ENCODE peak calls at places on chromosomes 13 and 19, in seven cellular contexts. W is tibial artery, G is neural crest cell, O is colonic mucosa, R is spleen, A is sigmoid colon, Y is GM20000. Z is an unnamed sample.

GRCh38 chr13:72295173-72295572 is 428.2 kb upstream of the DACH1 start:
- DNase-seq in A (no peak), R (no peak), W (no peak), O (no peak), G (no peak), Y (no peak), Z (no peak)

GRCh38 chr13:20566424-20566916 is 487 bp upstream of the IFT88 start:
- DNase-seq in O (peak), G (no peak), R (peak), A (peak), W (peak), Y (no peak), Z (peak)

GRCh38 chr13:94327318-94327717 is 152.2 kb downstream of the DCT start:
- DNase-seq in R (no peak), W (no peak), O (no peak), G (no peak), Y (peak), A (no peak), Z (no peak)

GRCh38 chr19:4534836-4535658 is at the start of gene PLIN5:
- DNase-seq in G (peak), W (peak), A (peak), Y (peak), R (peak), O (peak), Z (peak)

GRCh38 chr19:36418287-36419001 is at the start of gene ZFP82:
- DNase-seq in R (peak), W (peak), G (peak), A (peak), Y (peak), O (peak), Z (peak)

GRCh38 chr19:13207237-13208130 is 57.3 kb downstream of the IER2 start:
- DNase-seq in R (peak), Y (peak), G (peak), O (no peak), A (peak), W (no peak), Z (no peak)

GRCh38 chr19:12788682-12789097 is 2.6 kb upstream of the JUNB start:
- DNase-seq in R (peak), O (peak), G (no peak), Y (peak), W (peak), A (peak), Z (peak)

GRCh38 chr13:110524484-110525254 is 36.9 kb downstream of the RAB20 start:
- DNase-seq in O (peak), Y (no peak), G (no peak), W (no peak), R (no peak), A (peak), Z (no peak)

GRCh38 chr13:30757026-30757425 is 21.7 kb downstream of the ALOX5AP start:
- DNase-seq in O (no peak), W (no peak), A (no peak), G (no peak), R (no peak), Y (no peak), Z (no peak)

GRCh38 chr13:114004416-114005205 is 30.7 kb upstream of the C13orf46 start:
- DNase-seq in W (peak), Y (no peak), R (peak), O (no peak), G (no peak), A (peak), Z (peak)

GRCh38 chr13:51044023-51044665 is 66.9 kb downstream of the C13orf42 start:
- DNase-seq in A (no peak), R (no peak), G (no peak), Y (no peak), W (no peak), O (no peak), Z (no peak)

GRCh38 chr13:81051873-81052272 is 710.9 kb upstream of the SPRY2 start:
- DNase-seq in R (no peak), Y (no peak), A (no peak), O (no peak), G (no peak), W (no peak), Z (no peak)

GRCh38 chr13:102197193-102197592 is 204.7 kb downstream of the FGF14 start:
- DNase-seq in Y (no peak), A (no peak), G (no peak), R (no peak), W (no peak), O (no peak), Z (no peak)
- TF ChIP-seq CTCF in Y (no peak), A (no peak), G (no peak), R (no peak), W (no peak), O (no peak), Z (no peak)

GRCh38 chr19:37779139-37780035 is at the start of gene ZNF573:
- DNase-seq in G (peak), R (peak), W (peak), A (peak), O (peak), Y (peak), Z (peak)
- TF ChIP-seq CTCF in G (no peak), R (peak), W (peak), A (peak), O (no peak), Y (no peak), Z (no peak)

GRCh38 chr19:16185925-16186234 is 670 bp downstream of the FAM32A start:
- DNase-seq in R (no peak), G (no peak), W (no peak), O (no peak), Y (no peak), A (no peak), Z (no peak)
- TF ChIP-seq CTCF in R (peak), G (no peak), W (peak), O (no peak), Y (no peak), A (no peak), Z (peak)

GRCh38 chr13:42816538-42816937 is 35.2 kb downstream of the FAM216B start:
- DNase-seq in G (no peak), R (no peak), O (no peak), W (no peak), Y (no peak), A (no peak), Z (no peak)

GRCh38 chr13:42815686-42816085 is 34.3 kb downstream of the FAM216B start:
- DNase-seq in A (no peak), R (no peak), O (no peak), Y (no peak), W (no peak), G (no peak), Z (no peak)

GRCh38 chr13:42808572-42808971 is 27.2 kb downstream of the FAM216B start:
- DNase-seq in A (no peak), G (no peak), W (no peak), R (no peak), Y (no peak), O (no peak), Z (no peak)

GRCh38 chr13:42814868-42815267 is 33.5 kb downstream of the FAM216B start:
- DNase-seq in W (no peak), A (no peak), O (no peak), R (no peak), G (no peak), Y (no peak), Z (no peak)

DNA sequence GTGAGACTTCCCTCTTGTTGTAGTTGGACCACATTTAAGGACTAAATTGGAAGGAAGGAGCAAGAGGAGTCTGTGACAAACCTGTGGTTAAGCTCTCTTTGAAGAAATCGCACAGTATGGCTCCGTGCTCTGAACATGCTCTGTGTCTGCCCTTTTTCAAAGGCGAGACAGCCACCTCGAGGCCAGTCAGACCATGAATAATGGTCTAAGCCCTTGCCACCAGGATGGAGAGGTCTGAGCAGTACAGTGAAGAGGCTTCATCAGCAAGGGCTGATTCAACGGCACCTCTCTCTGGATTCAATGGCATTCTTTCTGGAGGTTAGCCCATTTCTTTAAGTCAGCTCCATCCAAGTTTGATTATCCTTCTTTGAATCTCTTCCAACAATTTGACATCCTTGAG is 30.9 kb downstream of the FAM216B start:
- DNase-seq in O (no peak), Y (no peak), R (no peak), W (no peak), G (no peak), A (no peak), Z (no peak)
- TF ChIP-seq CTCF in O (no peak), Y (no peak), R (no peak), W (no peak), G (no peak), A (no peak), Z (no peak)

GRCh38 chr19:44961821-44962220 is 6.6 kb downstream of the CLPTM1 start:
- DNase-seq in A (no peak), W (no peak), R (no peak), O (no peak), G (no peak), Y (no peak), Z (no peak)

GRCh38 chr19:44955500-44956439 is 590 bp downstream of the CLPTM1 start:
- DNase-seq in R (no peak), Y (no peak), A (no peak), O (no peak), W (no peak), G (no peak), Z (no peak)

GRCh38 chr19:44960906-44961734 is 5.9 kb downstream of the CLPTM1 start:
- DNase-seq in A (no peak), R (no peak), G (no peak), W (no peak), Y (no peak), O (no peak), Z (no peak)

GRCh38 chr19:44958090-44958489 is 2.9 kb downstream of the CLPTM1 start:
- DNase-seq in Y (no peak), R (no peak), W (no peak), A (no peak), G (no peak), O (no peak), Z (no peak)

DNA sequence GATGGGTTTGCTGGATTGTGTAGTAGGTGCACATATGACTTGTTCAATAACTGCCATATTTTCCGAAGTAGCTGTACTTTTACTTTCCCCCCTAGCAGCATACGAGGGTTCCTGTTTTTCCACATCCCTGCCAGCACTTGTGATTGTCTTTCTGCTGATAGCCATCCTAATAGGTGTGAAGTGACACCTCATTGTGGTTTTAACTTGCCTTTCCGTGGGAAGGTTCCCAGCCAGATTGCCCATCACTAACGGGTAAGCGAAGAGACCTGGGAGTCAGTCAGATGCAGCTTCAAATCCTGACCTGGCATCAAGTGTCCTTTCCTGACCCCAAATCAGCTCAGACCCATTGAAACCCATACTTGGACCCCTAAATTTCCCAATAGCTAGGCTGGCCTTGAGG is 4.5 kb downstream of the CLPTM1 start:
- DNase-seq in G (no peak), O (no peak), R (no peak), A (no peak), Y (no peak), W (no peak), Z (no peak)
- TF ChIP-seq CTCF in G (no peak), O (no peak), R (no peak), A (no peak), Y (no peak), W (no peak), Z (no peak)

GRCh38 chr13:84760956-84761355 is 878.7 kb upstream of the SLITRK1 start:
- DNase-seq in R (no peak), G (no peak), W (no peak), A (no peak), O (no peak), Y (no peak), Z (no peak)
- TF ChIP-seq CTCF in R (no peak), G (no peak), W (no peak), A (no peak), O (no peak), Y (no peak), Z (no peak)

DNA sequence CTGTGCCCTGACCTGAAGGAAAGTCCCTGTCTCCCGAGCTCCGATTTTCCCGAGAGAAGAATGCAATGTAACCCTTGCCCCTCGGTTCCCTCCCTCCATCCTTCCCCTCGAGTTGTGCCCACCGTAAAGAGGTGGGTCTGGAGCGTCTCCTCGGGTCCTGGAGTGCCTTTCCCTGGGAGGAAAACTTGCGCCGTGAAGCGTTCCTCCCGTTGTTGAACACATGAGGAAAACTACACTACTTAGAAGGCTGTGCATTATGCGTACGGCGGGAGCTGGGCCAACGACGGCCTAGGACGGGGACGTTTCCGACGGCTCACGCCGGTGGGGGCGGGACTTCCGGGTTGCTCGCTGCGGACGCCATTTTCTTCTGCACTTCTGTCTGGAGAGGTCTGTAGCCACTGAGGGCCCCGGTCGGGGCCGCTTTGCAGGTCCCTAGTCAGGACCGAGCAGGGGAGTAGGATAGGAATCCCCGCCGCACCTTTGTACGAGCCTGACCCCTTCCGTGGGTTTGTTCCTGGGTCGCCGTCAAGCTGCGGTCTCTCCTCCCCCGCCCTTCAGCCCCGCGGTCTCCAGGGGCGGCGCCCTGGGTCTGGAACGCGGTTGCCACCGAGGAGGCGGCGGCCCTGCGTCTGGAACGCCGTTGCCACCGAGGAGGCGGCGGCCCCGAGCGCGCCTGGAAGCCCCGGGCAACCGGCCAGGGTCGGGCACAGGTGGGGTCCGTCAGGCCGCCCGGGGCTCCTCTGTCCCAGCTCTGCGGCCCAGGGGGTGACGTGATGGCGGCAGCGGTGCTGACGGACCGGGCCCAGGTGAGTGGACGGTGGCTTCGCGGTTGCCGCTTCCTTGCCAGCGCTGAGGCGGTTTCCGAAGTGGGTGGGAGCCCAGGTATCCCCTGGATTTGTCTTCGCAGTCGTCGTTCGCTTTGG is at the start of gene ZNF264:
- DNase-seq in R (peak), O (peak), Y (peak), W (peak), A (peak), G (peak), Z (peak)
- TF ChIP-seq CTCF in R (no peak), O (no peak), Y (no peak), W (no peak), A (no peak), G (no peak), Z (no peak)